ENCODE peak calls at places on chromosomes 3 and 15, in ten cellular contexts. T, B, R, I, Z, F, E, N, M and J are unnamed samples.

GRCh38 chr15:67827561-67828378 is 2.5 kb downstream of the SKOR1 start:
- DNase-seq in T (no peak), B (no peak), R (no peak), I (no peak), Z (no peak), F (no peak), E (no peak), N (no peak), M (no peak), J (no peak)

GRCh38 chr3:103499132-103499885 is 1064.5 kb downstream of the ZPLD1 start:
- DNase-seq in T (no peak), B (peak; percentile 0), R (no peak), I (no peak), Z (no peak), F (peak; percentile 30), E (no peak), N (no peak), M (no peak), J (no peak)

GRCh38 chr3:186137051-186137685 is 28.3 kb upstream of the ETV5 start:
- DNase-seq in T (no peak), B (no peak), R (no peak), I (no peak), Z (no peak), F (no peak), E (no peak), N (no peak), M (no peak), J (no peak)

GRCh38 chr15:68888419-68888818 is 41.9 kb upstream of the SPESP1 start:
- DNase-seq in T (no peak), B (no peak), R (no peak), I (no peak), Z (no peak), F (no peak), E (peak; percentile 6), N (no peak), M (peak; percentile 61), J (no peak)

GRCh38 chr15:78037779-78038305 is 39.7 kb downstream of the TBC1D2B start:
- DNase-seq in T (no peak), B (no peak), R (no peak), I (no peak), Z (no peak), F (no peak), E (peak; percentile 38), N (no peak), M (no peak), J (no peak)

GRCh38 chr15:42832577-42832976 is 88.0 kb downstream of the TTBK2 start:
- DNase-seq in T (no peak), B (peak; percentile 39), R (peak; percentile 9), I (peak; percentile 83), Z (peak; percentile 71), F (peak; percentile 87), E (no peak), N (no peak), M (no peak), J (no peak)

GRCh38 chr3:80564391-80564790 is 796.6 kb upstream of the ROBO1 start:
- DNase-seq in T (no peak), B (no peak), R (no peak), I (no peak), Z (no peak), F (no peak), E (no peak), N (no peak), M (peak; percentile 5), J (no peak)

GRCh38 chr3:50340404-50341329 is at the start of gene RASSF1:
- DNase-seq in T (peak; percentile 58), B (peak; percentile 81), R (no peak), I (no peak), Z (no peak), F (peak; percentile 90), E (peak; percentile 98), N (no peak), M (peak; percentile 23), J (peak; percentile 99)

GRCh38 chr15:48520376-48521155 is 124.9 kb downstream of the FBN1 start:
- DNase-seq in T (no peak), B (no peak), R (no peak), I (peak; percentile 22), Z (no peak), F (no peak), E (peak; percentile 2), N (no peak), M (peak; percentile 71), J (no peak)

GRCh38 chr3:33883538-33884203 is 85.2 kb downstream of the PDCD6IP start:
- DNase-seq in T (peak; percentile 41), B (peak; percentile 15), R (no peak), I (peak; percentile 85), Z (peak; percentile 33), F (peak; percentile 62), E (peak; percentile 51), N (peak; percentile 17), M (peak; percentile 27), J (peak; percentile 31)

GRCh38 chr15:58771621-58772235 is 626 bp downstream of the MINDY2 start:
- DNase-seq in T (no peak), B (peak; percentile 34), R (no peak), I (peak; percentile 35), Z (peak; percentile 25), F (peak; percentile 58), E (peak; percentile 46), N (no peak), M (peak; percentile 77), J (no peak)

GRCh38 chr3:47504113-47504512 is 9.4 kb downstream of the ELP6 start:
- DNase-seq in T (no peak), B (no peak), R (no peak), I (no peak), Z (no peak), F (no peak), E (no peak), N (no peak), M (no peak), J (no peak)